ENCODE peak calls at places on chromosomes 11 and 22, in seven cellular contexts. F is IMR-90, H is GM12878, R is H1, N is HCT116, C is K562, J is HepG2. X is an unnamed sample.

GRCh38 chr22:35539910-35540599 is 576 bp upstream of the RASD2 start:
- DNase-seq in H (no peak), N (no peak), J (no peak), C (peak; percentile 88), R (no peak), F (peak; percentile 22), X (no peak)

GRCh38 chr22:41501209-41501608 is 32.3 kb downstream of the ACO2 start:
- DNase-seq in C (no peak), H (peak; percentile 27), F (no peak), R (no peak), N (no peak), J (peak; percentile 23), X (peak; percentile 16)

GRCh38 chr11:126886636-126887035 is 113.9 kb downstream of the KIRREL3 start:
- DNase-seq in H (no peak), C (no peak), R (no peak), F (no peak), J (no peak), N (no peak), X (no peak)

GRCh38 chr11:118641463-118642019 is 34.1 kb downstream of the PHLDB1 start:
- DNase-seq in N (no peak), H (no peak), J (no peak), C (no peak), F (no peak), R (no peak), X (no peak)

GRCh38 chr11:69588270-69588669 is 52.7 kb upstream of the CCND1 start:
- DNase-seq in R (no peak), H (no peak), J (peak; percentile 28), N (peak; percentile 54), C (no peak), F (peak; percentile 87), X (peak; percentile 50)

GRCh38 chr11:20035701-20036601 is 124.3 kb downstream of the DBX1 start:
- DNase-seq in C (peak; percentile 40), H (no peak), J (peak; percentile 91), F (peak; percentile 99), R (no peak), N (no peak), X (no peak)

GRCh38 chr22:46588279-46589140 is 31.7 kb upstream of the GRAMD4 start:
- DNase-seq in R (no peak), F (no peak), N (no peak), H (no peak), C (no peak), J (no peak), X (no peak)

GRCh38 chr11:133619973-133620372 is 87.7 kb upstream of the OPCML start:
- DNase-seq in H (peak; percentile 2), F (no peak), R (no peak), N (no peak), C (no peak), J (peak; percentile 2), X (no peak)

GRCh38 chr22:46338636-46339035 is 3.1 kb downstream of the TRMU start:
- DNase-seq in C (no peak), J (no peak), H (no peak), F (no peak), N (no peak), R (no peak), X (no peak)

GRCh38 chr22:26751217-26751616 is 93.8 kb downstream of the MIAT start:
- DNase-seq in F (no peak), J (no peak), C (no peak), R (peak; percentile 91), N (no peak), H (no peak), X (peak; percentile 84)

GRCh38 chr22:17707526-17707925 is 66.7 kb downstream of the BID start:
- DNase-seq in H (no peak), R (no peak), C (no peak), N (no peak), F (no peak), J (no peak), X (peak; percentile 67)

GRCh38 chr11:57641426-57641825 is 8.3 kb downstream of the YPEL4 start:
- DNase-seq in R (no peak), F (peak; percentile 69), J (peak; percentile 47), N (no peak), C (peak; percentile 62), H (no peak), X (peak; percentile 46)

GRCh38 chr11:39247570-39248137 is 2211.8 kb downstream of the LRRC4C start:
- DNase-seq in N (no peak), F (no peak), R (no peak), J (no peak), C (no peak), H (no peak), X (no peak)

GRCh38 chr11:133810179-133810550 is 35.1 kb downstream of the SPATA19 start:
- DNase-seq in C (no peak), F (no peak), R (no peak), H (no peak), J (no peak), N (no peak), X (no peak)

GRCh38 chr11:88489030-88489429 is 151.5 kb upstream of the CTSC start:
- DNase-seq in F (peak; percentile 59), R (no peak), N (no peak), J (no peak), H (no peak), C (no peak), X (no peak)

GRCh38 chr11:22192289-22192641 is 620 bp upstream of the ANO5 start:
- DNase-seq in R (peak; percentile 27), J (peak; percentile 12), C (peak; percentile 19), F (no peak), N (no peak), H (no peak), X (no peak)

GRCh38 chr22:29457730-29458129 is 19.3 kb downstream of the RFPL1 start:
- DNase-seq in N (peak; percentile 70), J (peak; percentile 37), R (no peak), C (peak; percentile 80), H (peak; percentile 21), F (peak; percentile 37), X (peak; percentile 37)

GRCh38 chr11:133326332-133326731 is 206.0 kb downstream of the OPCML start:
- DNase-seq in C (no peak), H (no peak), R (no peak), J (no peak), F (no peak), N (no peak), X (no peak)

GRCh38 chr11:80379620-80380278 is 938.9 kb upstream of the TENM4 start:
- DNase-seq in N (no peak), J (no peak), H (no peak), F (no peak), R (no peak), C (no peak), X (no peak)

GRCh38 chr11:57461841-57462489 is 1.6 kb downstream of the RTN4RL2 start:
- DNase-seq in J (no peak), N (no peak), C (no peak), H (no peak), R (no peak), F (no peak), X (no peak)

GRCh38 chr11:89922195-89922660 is at the start of gene TRIM49D1:
- DNase-seq in C (no peak), H (no peak), J (no peak), F (no peak), N (no peak), R (no peak), X (no peak)

GRCh38 chr11:12599408-12600143 is 74.6 kb upstream of the TEAD1 start:
- DNase-seq in J (peak; percentile 91), F (no peak), H (peak; percentile 2), R (peak; percentile 57), C (peak; percentile 62), N (peak; percentile 40), X (peak; percentile 18)

GRCh38 chr22:23908561-23909205 is 14.5 kb downstream of the MIF start:
- DNase-seq in H (no peak), F (no peak), N (no peak), R (no peak), C (no peak), J (no peak), X (no peak)

GRCh38 chr11:19276859-19277808 is 36.4 kb upstream of the E2F8 start:
- DNase-seq in J (peak; percentile 28), F (no peak), C (no peak), R (no peak), N (no peak), H (no peak), X (no peak)

GRCh38 chr11:20363500-20364411 is at the start of gene HTATIP2:
- DNase-seq in F (peak; percentile 33), R (no peak), C (peak; percentile 88), N (no peak), H (no peak), J (no peak), X (peak; percentile 69)

GRCh38 chr11:61695917-61696316 is 15.7 kb downstream of the DAGLA start:
- DNase-seq in F (peak; percentile 81), R (no peak), C (no peak), H (peak; percentile 27), N (no peak), J (no peak), X (peak; percentile 71)

DNA sequence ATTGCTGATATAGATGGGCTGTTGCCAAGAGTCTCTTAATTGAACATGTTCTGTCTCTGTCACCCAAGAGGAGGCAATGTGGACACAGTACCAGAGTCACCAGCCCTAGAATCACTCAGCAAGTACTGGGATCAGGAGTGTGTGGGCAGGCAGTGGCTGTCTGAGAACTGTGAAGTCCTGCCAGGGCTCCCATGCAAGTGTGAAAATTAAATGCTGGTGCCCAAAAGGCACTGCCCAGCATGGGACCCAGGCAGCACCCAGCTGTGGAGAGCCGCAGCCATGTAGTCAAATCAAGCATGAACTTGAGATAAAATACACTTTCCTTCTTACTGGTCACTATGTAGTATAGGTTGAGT is 19.9 kb downstream of the HIRA start:
- DNase-seq in N (no peak), R (no peak), C (no peak), H (no peak), F (no peak), J (no peak), X (no peak)
- H4K20me1 ChIP-seq in N (peaks cover 5% of the 10 kb centered on the region), R (peaks cover 13% of the 10 kb centered on the region), C (peaks cover 44% of the 10 kb centered on the region), H (no peaks in the 10 kb centered on the region), F (peaks cover 44% of the 10 kb centered on the region), J (peaks cover 20% of the 10 kb centered on the region), X (no peaks in the 10 kb centered on the region)

GRCh38 chr11:2097356-2097997 is 41.7 kb downstream of the IGF2 start:
- DNase-seq in J (peak; percentile 90), C (no peak), H (no peak), F (peak; percentile 82), N (no peak), R (peak; percentile 33), X (peak; percentile 86)
- TF ChIP-seq POLR2A in J (no peak), C (no peak), H (no peak), F (no peak), N (no peak), R (no peak), X (no peak)

DNA sequence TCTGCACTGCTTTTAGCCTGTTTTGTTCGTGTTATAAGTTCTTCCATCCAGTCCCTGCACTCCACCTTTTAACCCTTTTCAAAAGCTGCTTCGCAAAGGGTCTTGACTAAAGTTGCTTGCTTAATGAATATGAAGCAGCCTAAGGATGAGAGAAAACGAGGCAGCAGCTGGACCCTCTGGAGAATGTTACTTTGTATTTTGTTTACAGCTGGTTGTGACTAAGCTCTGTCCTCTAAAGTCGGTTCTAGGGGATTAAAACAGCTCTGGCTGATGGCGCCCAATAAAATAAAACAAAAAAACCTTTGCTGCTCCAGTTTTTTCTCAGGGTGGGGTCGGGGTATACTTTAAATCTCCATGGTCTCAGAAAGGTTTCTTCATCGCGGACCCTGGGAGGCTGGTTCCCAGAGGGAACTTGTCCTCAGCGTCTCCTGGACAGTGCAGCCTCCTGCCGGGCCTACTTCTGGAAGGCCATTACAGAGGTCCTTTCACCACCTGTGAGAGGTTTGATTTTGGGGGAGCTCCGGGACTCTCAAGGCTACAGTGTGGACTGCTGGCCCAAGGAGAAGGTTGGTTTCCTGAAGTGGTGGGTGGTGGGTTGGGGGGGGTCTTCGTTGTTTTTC is 836 bp upstream of the RBM4 start:
- DNase-seq in N (no peak), J (no peak), R (no peak), F (peak; percentile 46), C (peak; percentile 32), H (no peak), X (no peak)
- H4K20me1 ChIP-seq in N (peaks cover 40% of the 10 kb centered on the region), J (peaks cover 43% of the 10 kb centered on the region), R (peaks cover 27% of the 10 kb centered on the region), F (peaks cover 74% of the 10 kb centered on the region), C (peaks cover 40% of the 10 kb centered on the region), H (peaks cover 14% of the 10 kb centered on the region), X (peaks cover 23% of the 10 kb centered on the region)

GRCh38 chr22:42881982-42882656 is 25.0 kb upstream of the ARFGAP3 start:
- DNase-seq in R (no peak), F (no peak), H (no peak), J (no peak), C (no peak), N (no peak), X (no peak)
- TF ChIP-seq POLR2A in R (no peak), F (no peak), H (no peak), J (no peak), C (no peak), N (no peak), X (no peak)